ENCODE peak calls at places on chromosomes 5 and 9, in seven cellular contexts. F is prostate gland, P is fibroblast of mammary gland, E is heart left ventricle, R is cardiac muscle cell, T is AG09309, Z is WTC11. J is an unnamed sample.

GRCh38 chr5:111227805-111228204 is 3.6 kb downstream of the CAMK4 start:
- DNase-seq in F (no peak), P (peak; percentile 25), E (no peak), Z (no peak), R (peak; percentile 83), T (peak; percentile 60), J (no peak)

GRCh38 chr9:120369608-120370220 is 210.3 kb downstream of the CDK5RAP2 start:
- DNase-seq in T (no peak), P (peak; percentile 81), F (no peak), Z (no peak), R (peak; percentile 83), E (no peak), J (no peak)

GRCh38 chr9:86685556-86685955 is 261.8 kb downstream of the GAS1 start:
- DNase-seq in F (no peak), R (no peak), P (peak; percentile 31), T (no peak), E (no peak), Z (no peak), J (peak; percentile 3)

GRCh38 chr9:127360829-127361228 is 36.1 kb upstream of the SLC2A8 start:
- DNase-seq in F (no peak), Z (peak; percentile 65), E (no peak), T (no peak), R (peak; percentile 38), P (peak; percentile 26), J (no peak)

GRCh38 chr5:116395708-116396203 is 178.9 kb downstream of the SEMA6A start:
- DNase-seq in R (no peak), T (no peak), P (no peak), Z (no peak), F (peak; percentile 8), E (no peak), J (no peak)

GRCh38 chr9:115998661-115999060 is 154.9 kb upstream of the PAPPA start:
- DNase-seq in P (no peak), Z (no peak), T (no peak), E (no peak), F (no peak), R (peak; percentile 35), J (no peak)

GRCh38 chr9:87336407-87336806 is 161.3 kb upstream of the DAPK1 start:
- DNase-seq in F (no peak), E (no peak), T (no peak), Z (no peak), P (peak; percentile 27), R (peak; percentile 53), J (peak; percentile 22)

GRCh38 chr5:2455878-2456277 is 295.6 kb downstream of the IRX2 start:
- DNase-seq in T (no peak), P (no peak), E (no peak), Z (no peak), F (no peak), R (no peak), J (no peak)

GRCh38 chr9:87659534-87660419 is 66.1 kb upstream of the CTSL start:
- DNase-seq in E (no peak), Z (no peak), T (no peak), R (no peak), F (no peak), P (no peak), J (no peak)

GRCh38 chr9:83219154-83219923 is 156.4 kb upstream of the RASEF start:
- DNase-seq in F (peak; percentile 78), T (no peak), P (peak; percentile 78), Z (peak; percentile 87), E (peak; percentile 84), R (peak; percentile 95), J (peak; percentile 77)

GRCh38 chr5:111211341-111211740 is 12.8 kb upstream of the CAMK4 start:
- DNase-seq in F (no peak), E (no peak), P (no peak), R (no peak), T (no peak), Z (no peak), J (no peak)

GRCh38 chr5:89097103-89097502 is 214.1 kb upstream of the MEF2C start:
- DNase-seq in Z (no peak), P (no peak), T (no peak), E (no peak), F (no peak), R (no peak), J (no peak)

GRCh38 chr5:89095341-89095740 is 212.4 kb upstream of the MEF2C start:
- DNase-seq in P (no peak), E (no peak), R (no peak), Z (no peak), F (no peak), T (no peak), J (no peak)

DNA sequence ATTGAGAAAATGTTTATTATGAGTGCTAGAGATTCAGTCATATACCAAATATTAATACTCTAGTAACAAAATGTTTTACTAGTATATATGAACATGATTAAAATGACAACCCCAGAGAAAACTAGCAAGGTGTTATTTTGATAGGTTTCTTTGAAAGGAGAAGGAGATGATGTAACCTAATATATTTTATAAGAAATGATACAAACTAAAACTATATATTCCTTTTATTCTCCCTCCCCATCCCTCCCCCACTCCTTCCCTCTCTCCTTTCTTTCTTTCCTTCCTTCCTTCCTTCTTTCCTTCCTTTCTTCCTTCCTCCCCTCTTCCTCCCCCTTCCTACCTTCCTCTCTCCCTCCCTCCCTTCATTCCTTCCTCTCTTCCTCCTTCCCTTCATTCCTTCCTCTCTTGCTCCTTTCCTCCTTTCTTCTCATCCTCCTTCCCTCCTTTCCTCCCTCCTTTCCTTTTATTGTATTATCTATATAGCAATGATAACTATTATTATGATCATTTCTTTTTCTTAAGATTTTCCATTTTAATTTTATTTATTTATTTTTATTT is 215.3 kb upstream of the MEF2C start:
- DNase-seq in E (no peak), R (no peak), Z (no peak), T (no peak), P (no peak), F (no peak), J (no peak)
- TF ChIP-seq CTCF in E (no peak), R (no peak), Z (no peak), T (no peak), P (no peak), F (no peak), J (no peak)

GRCh38 chr5:36944607-36945225 is 68.1 kb downstream of the NIPBL start:
- DNase-seq in P (peak; percentile 79), E (no peak), T (peak; percentile 39), R (peak; percentile 82), Z (no peak), F (no peak), J (peak; percentile 52)
- TF ChIP-seq CTCF in P (peak; percentile 50), E (peak; percentile 64), T (peak; percentile 20), R (peak; percentile 53), Z (peak; percentile 27), F (peak; percentile 55), J (peak; percentile 90)

GRCh38 chr9:70298245-70298771 is 39.5 kb downstream of the SMC5 start:
- DNase-seq in E (no peak), P (no peak), T (no peak), F (no peak), Z (no peak), R (no peak), J (no peak)
- TF ChIP-seq CTCF in E (no peak), P (no peak), T (no peak), F (no peak), Z (no peak), R (no peak), J (no peak)

GRCh38 chr5:43150748-43151147 is 30.0 kb downstream of the ZNF131 start:
- DNase-seq in P (no peak), Z (no peak), F (no peak), R (no peak), T (no peak), E (no peak), J (no peak)
- TF ChIP-seq CTCF in P (no peak), Z (no peak), F (no peak), R (no peak), T (no peak), E (no peak), J (no peak)

GRCh38 chr5:37554403-37554739 is 175.3 kb downstream of the WDR70 start:
- DNase-seq in E (no peak), F (no peak), R (no peak), T (no peak), Z (no peak), P (no peak), J (no peak)

GRCh38 chr5:37553720-37554402 is 174.7 kb downstream of the WDR70 start:
- DNase-seq in R (peak; percentile 74), P (peak; percentile 74), Z (no peak), E (no peak), F (peak; percentile 28), T (peak; percentile 31), J (peak; percentile 30)

GRCh38 chr5:37557734-37558293 is 178.7 kb downstream of the WDR70 start:
- DNase-seq in E (no peak), R (no peak), T (no peak), Z (no peak), P (no peak), F (no peak), J (no peak)

GRCh38 chr5:37552770-37553719 is 173.9 kb downstream of the WDR70 start:
- DNase-seq in F (no peak), Z (no peak), P (peak; percentile 40), E (no peak), T (peak; percentile 4), R (peak; percentile 97), J (no peak)

GRCh38 chr5:37554938-37555337 is 175.8 kb downstream of the WDR70 start:
- DNase-seq in F (no peak), Z (no peak), R (no peak), T (no peak), E (no peak), P (peak; percentile 23), J (no peak)
- TF ChIP-seq CTCF in F (no peak), Z (peak; percentile 33), R (peak; percentile 31), T (peak; percentile 32), E (peak; percentile 5), P (peak; percentile 62), J (peak; percentile 69)

J was measured in HFFc6.